ENCODE peak calls at places on chromosome 6, in four cellular contexts. One of them, this sample, is unnamed.

GRCh38 chr6:147103641-147104040 is 100.6 kb upstream of the STXBP5 start:
- DNase-seq in head of caudate nucleus: no peak
- DNase-seq in body of pancreas: no peak
- DNase-seq in stimulated activated naive CD8-positive, alpha-beta T cell treated with anti-CD3 and anti-CD28 coated beads, Interleukin-15, amount 100 ng/mL, for 72 hours: no peak
- DNase-seq in this sample: no peak

GRCh38 chr6:105611606-105612005 is 208.7 kb upstream of the PREP start:
- DNase-seq in head of caudate nucleus: no peak
- DNase-seq in body of pancreas: no peak
- DNase-seq in stimulated activated naive CD8-positive, alpha-beta T cell treated with anti-CD3 and anti-CD28 coated beads, Interleukin-15, amount 100 ng/mL, for 72 hours: no peak
- DNase-seq in this sample: no peak

GRCh38 chr6:167791780-167792478 is 34.8 kb upstream of the AFDN start:
- DNase-seq in head of caudate nucleus: no peak
- DNase-seq in body of pancreas: no peak
- DNase-seq in stimulated activated naive CD8-positive, alpha-beta T cell treated with anti-CD3 and anti-CD28 coated beads, Interleukin-15, amount 100 ng/mL, for 72 hours: no peak
- DNase-seq in this sample: no peak

GRCh38 chr6:157867155-157867559 is 44.1 kb downstream of the SNX9 start:
- DNase-seq in head of caudate nucleus: no peak
- DNase-seq in body of pancreas: no peak
- DNase-seq in stimulated activated naive CD8-positive, alpha-beta T cell treated with anti-CD3 and anti-CD28 coated beads, Interleukin-15, amount 100 ng/mL, for 72 hours: no peak
- DNase-seq in this sample: no peak

GRCh38 chr6:160917581-160917980 is 74.0 kb upstream of the MAP3K4 start:
- DNase-seq in head of caudate nucleus: no peak
- DNase-seq in body of pancreas: no peak
- DNase-seq in stimulated activated naive CD8-positive, alpha-beta T cell treated with anti-CD3 and anti-CD28 coated beads, Interleukin-15, amount 100 ng/mL, for 72 hours: no peak
- DNase-seq in this sample: no peak

GRCh38 chr6:110040716-110041115 is 62.6 kb downstream of the GPR6 start:
- DNase-seq in head of caudate nucleus: no peak
- DNase-seq in body of pancreas: no peak
- DNase-seq in stimulated activated naive CD8-positive, alpha-beta T cell treated with anti-CD3 and anti-CD28 coated beads, Interleukin-15, amount 100 ng/mL, for 72 hours: no peak
- DNase-seq in this sample: no peak

GRCh38 chr6:12892201-12892600 is 175.6 kb downstream of the PHACTR1 start:
- DNase-seq in head of caudate nucleus: no peak
- DNase-seq in body of pancreas: no peak
- DNase-seq in stimulated activated naive CD8-positive, alpha-beta T cell treated with anti-CD3 and anti-CD28 coated beads, Interleukin-15, amount 100 ng/mL, for 72 hours: no peak
- DNase-seq in this sample: no peak

GRCh38 chr6:41872102-41872602 is 23.0 kb downstream of the USP49 start:
- DNase-seq in head of caudate nucleus: no peak
- DNase-seq in body of pancreas: no peak
- DNase-seq in stimulated activated naive CD8-positive, alpha-beta T cell treated with anti-CD3 and anti-CD28 coated beads, Interleukin-15, amount 100 ng/mL, for 72 hours: no peak
- DNase-seq in this sample: no peak

GRCh38 chr6:119025793-119026192 is 52.7 kb downstream of the FAM184A start:
- DNase-seq in head of caudate nucleus: no peak
- DNase-seq in body of pancreas: no peak
- DNase-seq in stimulated activated naive CD8-positive, alpha-beta T cell treated with anti-CD3 and anti-CD28 coated beads, Interleukin-15, amount 100 ng/mL, for 72 hours: no peak
- DNase-seq in this sample: no peak

GRCh38 chr6:3293271-3294155 is 34.8 kb downstream of the PSMG4 start:
- DNase-seq in head of caudate nucleus: peak; percentile 28
- DNase-seq in body of pancreas: no peak
- DNase-seq in stimulated activated naive CD8-positive, alpha-beta T cell treated with anti-CD3 and anti-CD28 coated beads, Interleukin-15, amount 100 ng/mL, for 72 hours: no peak
- DNase-seq in this sample: no peak

GRCh38 chr6:43715056-43715788 is 27.6 kb upstream of the MRPS18A start:
- DNase-seq in head of caudate nucleus: no peak
- DNase-seq in body of pancreas: no peak
- DNase-seq in stimulated activated naive CD8-positive, alpha-beta T cell treated with anti-CD3 and anti-CD28 coated beads, Interleukin-15, amount 100 ng/mL, for 72 hours: no peak
- DNase-seq in this sample: no peak

GRCh38 chr6:16318538-16318937 is 80.2 kb downstream of the GMPR start:
- DNase-seq in head of caudate nucleus: peak; percentile 61
- DNase-seq in body of pancreas: no peak
- DNase-seq in stimulated activated naive CD8-positive, alpha-beta T cell treated with anti-CD3 and anti-CD28 coated beads, Interleukin-15, amount 100 ng/mL, for 72 hours: no peak
- DNase-seq in this sample: peak; percentile 30

GRCh38 chr6:36216559-36216958 is 20.0 kb downstream of the BRPF3 start:
- DNase-seq in head of caudate nucleus: no peak
- DNase-seq in body of pancreas: no peak
- DNase-seq in stimulated activated naive CD8-positive, alpha-beta T cell treated with anti-CD3 and anti-CD28 coated beads, Interleukin-15, amount 100 ng/mL, for 72 hours: no peak
- DNase-seq in this sample: no peak

GRCh38 chr6:128806274-128806673 is 76.7 kb upstream of the LAMA2 start:
- DNase-seq in head of caudate nucleus: no peak
- DNase-seq in body of pancreas: no peak
- DNase-seq in stimulated activated naive CD8-positive, alpha-beta T cell treated with anti-CD3 and anti-CD28 coated beads, Interleukin-15, amount 100 ng/mL, for 72 hours: no peak
- DNase-seq in this sample: no peak

GRCh38 chr6:30790734-30791383 is 46.5 kb upstream of the IER3 start:
- DNase-seq in head of caudate nucleus: no peak
- DNase-seq in body of pancreas: no peak
- DNase-seq in stimulated activated naive CD8-positive, alpha-beta T cell treated with anti-CD3 and anti-CD28 coated beads, Interleukin-15, amount 100 ng/mL, for 72 hours: no peak
- DNase-seq in this sample: no peak

GRCh38 chr6:3023663-3024483 is 24.2 kb downstream of the NQO2 start:
- DNase-seq in head of caudate nucleus: peak; percentile 74
- DNase-seq in body of pancreas: peak; percentile 90
- DNase-seq in stimulated activated naive CD8-positive, alpha-beta T cell treated with anti-CD3 and anti-CD28 coated beads, Interleukin-15, amount 100 ng/mL, for 72 hours: peak; percentile 72
- DNase-seq in this sample: peak; percentile 91

GRCh38 chr6:165729307-165729936 is 66.4 kb upstream of the PDE10A start:
- DNase-seq in head of caudate nucleus: peak; percentile 51
- DNase-seq in body of pancreas: peak; percentile 36
- DNase-seq in stimulated activated naive CD8-positive, alpha-beta T cell treated with anti-CD3 and anti-CD28 coated beads, Interleukin-15, amount 100 ng/mL, for 72 hours: peak; percentile 18
- DNase-seq in this sample: peak; percentile 36

GRCh38 chr6:150343434-150343833 is 25.4 kb upstream of the IYD start:
- DNase-seq in head of caudate nucleus: no peak
- DNase-seq in body of pancreas: no peak
- DNase-seq in stimulated activated naive CD8-positive, alpha-beta T cell treated with anti-CD3 and anti-CD28 coated beads, Interleukin-15, amount 100 ng/mL, for 72 hours: no peak
- DNase-seq in this sample: no peak

GRCh38 chr6:79466222-79466834 is 70.9 kb downstream of the LCA5 start:
- DNase-seq in head of caudate nucleus: no peak
- DNase-seq in body of pancreas: no peak
- DNase-seq in stimulated activated naive CD8-positive, alpha-beta T cell treated with anti-CD3 and anti-CD28 coated beads, Interleukin-15, amount 100 ng/mL, for 72 hours: no peak
- DNase-seq in this sample: no peak

GRCh38 chr6:79640146-79641111 is 9.3 kb downstream of the SH3BGRL2 start:
- DNase-seq in head of caudate nucleus: no peak
- DNase-seq in body of pancreas: no peak
- DNase-seq in stimulated activated naive CD8-positive, alpha-beta T cell treated with anti-CD3 and anti-CD28 coated beads, Interleukin-15, amount 100 ng/mL, for 72 hours: no peak
- DNase-seq in this sample: no peak

This sample was measured in NK-92 treated with Interleukin-12 subunit alpha and Interleukin-12 subunit beta, amount 100 ng/mL, for 24 hours.